ENCODE peak calls at places on chromosome 19, in nine cellular contexts. Q is endodermal cell, U is AG04450, A is IMR-90, G is uterus, D is thyroid gland, F is fibroblast of lung, E is kidney epithelial cell, I is transverse colon. S is an unnamed sample.

GRCh38 chr19:46660008-46660517 is 919 bp downstream of the DACT3 start:
- DNase-seq in D (no peak), I (no peak), G (peak; percentile 59), F (no peak), A (no peak), E (no peak), U (no peak), Q (peak; percentile 86), S (no peak)

GRCh38 chr19:18270304-18270703 is 3.9 kb downstream of the IQCN start:
- DNase-seq in G (no peak), A (no peak), E (no peak), I (no peak), D (no peak), U (no peak), F (no peak), Q (no peak), S (no peak)

GRCh38 chr19:27740396-27740795 is 1472.6 kb downstream of the UQCRFS1 start:
- DNase-seq in D (no peak), E (no peak), G (no peak), F (no peak), A (no peak), U (no peak), I (no peak), Q (peak; percentile 6), S (no peak)

GRCh38 chr19:31280266-31281006 is 68.8 kb downstream of the TSHZ3 start:
- DNase-seq in U (no peak), F (no peak), E (no peak), G (no peak), A (no peak), D (peak; percentile 55), I (no peak), Q (no peak), S (no peak)

GRCh38 chr19:48556163-48556562 is 4.2 kb downstream of the SULT2B1 start:
- DNase-seq in G (no peak), D (peak; percentile 26), Q (peak; percentile 84), E (no peak), U (no peak), F (peak; percentile 68), A (peak; percentile 69), I (peak; percentile 61), S (no peak)

GRCh38 chr19:7500811-7501450 is 12.1 kb upstream of the PEX11G start:
- DNase-seq in A (peak; percentile 46), Q (peak; percentile 93), I (peak; percentile 74), U (no peak), E (no peak), D (no peak), F (no peak), G (no peak), S (no peak)

GRCh38 chr19:42546831-42547500 is 18.7 kb upstream of the CEACAM1 start:
- DNase-seq in F (no peak), A (no peak), G (no peak), U (no peak), Q (no peak), E (no peak), I (no peak), D (no peak), S (no peak)

GRCh38 chr19:48274173-48274572 is 4.3 kb downstream of the ZNF114 start:
- DNase-seq in A (peak; percentile 40), F (peak; percentile 34), G (no peak), E (no peak), U (no peak), Q (no peak), I (no peak), D (no peak), S (no peak)

GRCh38 chr19:18131841-18132596 is 20.9 kb upstream of the PIK3R2 start:
- DNase-seq in G (no peak), A (no peak), I (no peak), Q (peak; percentile 83), F (no peak), D (no peak), E (no peak), U (no peak), S (no peak)

GRCh38 chr19:4369109-4369887 is 25.9 kb downstream of the MPND start:
- DNase-seq in E (peak; percentile 51), G (peak; percentile 62), U (no peak), I (peak; percentile 84), D (peak; percentile 89), A (no peak), Q (peak; percentile 86), F (no peak), S (no peak)

DNA sequence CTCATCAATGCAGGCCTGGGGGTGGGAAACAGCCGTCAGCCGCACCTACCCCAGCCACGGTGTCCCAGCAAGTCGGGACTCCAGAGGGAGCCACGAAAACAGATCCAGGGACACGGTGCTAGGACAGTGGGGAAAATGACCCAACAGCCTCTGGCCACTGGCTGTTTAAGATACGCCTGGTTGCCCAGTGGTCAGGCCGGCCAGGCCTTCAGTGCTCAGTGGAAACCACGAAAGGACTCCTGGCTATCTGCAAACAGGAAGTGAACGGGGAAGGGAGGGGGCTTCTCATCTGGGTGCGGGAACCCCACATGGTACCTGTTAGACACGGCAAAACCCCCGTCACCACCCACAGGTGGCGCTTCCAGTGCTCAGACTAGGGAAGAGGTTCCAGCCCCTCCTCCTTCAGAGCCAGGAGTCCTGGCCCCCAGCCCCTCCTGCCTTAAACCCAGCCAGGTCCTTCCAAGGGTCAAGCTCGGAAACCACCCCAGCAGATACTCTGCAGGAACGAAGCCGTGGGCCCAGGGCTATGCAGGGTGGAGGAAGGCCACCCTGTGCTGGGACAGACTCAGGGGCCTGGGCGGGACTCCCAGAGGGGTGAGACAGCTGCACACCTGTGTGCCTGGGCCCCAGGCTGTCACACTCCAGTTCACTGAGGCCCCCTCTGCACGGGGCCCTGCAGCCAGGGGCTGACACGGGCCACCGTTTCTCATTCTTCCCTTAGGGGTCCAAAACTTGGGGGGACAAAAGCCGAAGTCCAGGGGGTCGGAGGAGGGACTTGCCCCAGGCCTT is 4.5 kb downstream of the PPP1R12C start:
- DNase-seq in I (no peak), E (no peak), G (peak; percentile 42), U (no peak), Q (peak; percentile 70), A (no peak), D (peak; percentile 59), F (no peak), S (no peak)
- TF ChIP-seq CTCF in I (no peak), E (peak; percentile 8), G (no peak), U (no peak), Q (peak; percentile 54), A (no peak), D (no peak), F (no peak), S (peak; percentile 23)

GRCh38 chr19:21508198-21508597 is 2.8 kb downstream of the ZNF429 start:
- DNase-seq in I (no peak), E (no peak), G (no peak), F (no peak), A (no peak), U (no peak), Q (no peak), D (no peak), S (no peak)
- H3K4me3 ChIP-seq in I (no peak overlapping the region), E (no peak overlapping the region), G (no peak overlapping the region), F (no peak overlapping the region), A (no peak overlapping the region), U (no peak overlapping the region), Q (peak overlapping the region; percentile 44), D (no peak overlapping the region), S (no peak overlapping the region)

GRCh38 chr19:50725218-50725931 is 2.2 kb downstream of the CLEC11A start:
- DNase-seq in G (no peak), I (no peak), Q (no peak), U (no peak), E (no peak), A (no peak), F (no peak), D (no peak), S (no peak)

GRCh38 chr19:50723069-50723468 is at the start of gene CLEC11A:
- DNase-seq in D (peak; percentile 8), U (peak; percentile 55), G (peak; percentile 78), I (peak; percentile 38), E (no peak), A (peak; percentile 80), F (peak; percentile 62), Q (peak; percentile 69), S (no peak)

GRCh38 chr19:50725932-50726230 is 2.7 kb downstream of the CLEC11A start:
- DNase-seq in Q (no peak), A (no peak), U (no peak), E (no peak), F (no peak), D (no peak), I (no peak), G (no peak), S (no peak)

GRCh38 chr19:50723735-50724521 is 764 bp downstream of the CLEC11A start:
- DNase-seq in U (no peak), F (no peak), E (no peak), I (no peak), A (no peak), D (no peak), G (no peak), Q (no peak), S (no peak)

GRCh38 chr19:50724522-50725217 is 1.5 kb downstream of the CLEC11A start:
- DNase-seq in Q (peak; percentile 100), U (peak; percentile 99), F (peak; percentile 99), D (peak; percentile 99), E (peak; percentile 88), I (peak; percentile 98), G (peak; percentile 100), A (peak; percentile 99), S (peak; percentile 81)
- TF ChIP-seq CTCF in Q (peak; percentile 92), U (peak; percentile 78), F (peak; percentile 55), D (peak; percentile 75), E (no peak), I (peak; percentile 69), G (peak; percentile 91), A (peak; percentile 77), S (peak; percentile 57)

GRCh38 chr19:36265064-36265463 is 50.2 kb downstream of the ZNF146 start:
- DNase-seq in I (no peak), A (no peak), Q (no peak), G (no peak), D (no peak), E (no peak), U (no peak), F (no peak), S (no peak)

GRCh38 chr19:36265856-36266374 is 51.0 kb downstream of the ZNF146 start:
- DNase-seq in I (no peak), F (no peak), E (no peak), U (no peak), Q (no peak), G (no peak), D (no peak), A (no peak), S (no peak)

GRCh38 chr19:36267061-36267845 is 52.3 kb downstream of the ZNF146 start:
- DNase-seq in I (no peak), F (no peak), A (no peak), Q (no peak), U (no peak), G (no peak), D (no peak), E (no peak), S (no peak)

GRCh38 chr19:36266375-36266961 is 51.6 kb downstream of the ZNF146 start:
- DNase-seq in U (no peak), I (no peak), F (no peak), D (peak; percentile 66), Q (no peak), E (no peak), A (no peak), G (peak; percentile 22), S (no peak)
- H3K4me3 ChIP-seq in U (no peak overlapping the region), I (no peak overlapping the region), F (peak overlapping the region; percentile 43), D (no peak overlapping the region), Q (no peak overlapping the region), E (no peak overlapping the region), A (no peak overlapping the region), G (no peak overlapping the region), S (no peak overlapping the region)

GRCh38 chr19:45457776-45458175 is 10.0 kb upstream of the FOSB start:
- DNase-seq in F (no peak), U (no peak), A (no peak), I (no peak), E (no peak), Q (no peak), G (no peak), D (no peak), S (no peak)
- TF ChIP-seq CTCF in F (no peak), U (no peak), A (no peak), I (no peak), E (no peak), Q (no peak), G (no peak), D (no peak), S (no peak)